ENCODE peak calls at places on chromosomes 1 and 21, in seven cellular contexts. X, C, Q, A, F, P and R are unnamed samples.

GRCh38 chr1:22388666-22389455 is 62.8 kb upstream of the ZBTB40 start:
- DNase-seq in F (no peak), Q (peak), P (no peak), C (no peak), A (no peak), X (no peak), R (no peak)

GRCh38 chr1:41626616-41627375 is 142.3 kb upstream of the EDN2 start:
- DNase-seq in A (no peak), F (peak), Q (no peak), X (peak), C (peak), P (no peak), R (no peak)

GRCh38 chr1:56472860-56473259 is 106.5 kb downstream of the PLPP3 start:
- DNase-seq in Q (no peak), A (no peak), X (no peak), F (no peak), P (peak), C (no peak), R (peak)

GRCh38 chr1:58584082-58584895 is 7.2 kb upstream of the TACSTD2 start:
- DNase-seq in C (no peak), P (no peak), X (no peak), Q (peak), A (no peak), F (no peak), R (no peak)

GRCh38 chr1:235052067-235053008 is 76.3 kb downstream of the TOMM20 start:
- DNase-seq in P (no peak), C (no peak), Q (no peak), X (no peak), A (no peak), F (no peak), R (no peak)

GRCh38 chr1:29271724-29272123 is 35.4 kb downstream of the PTPRU start:
- DNase-seq in F (no peak), X (peak), A (no peak), P (no peak), Q (peak), C (no peak), R (no peak)

GRCh38 chr21:26595971-26596370 is 22.9 kb upstream of the CYYR1 start:
- DNase-seq in C (no peak), P (no peak), A (no peak), F (no peak), X (no peak), Q (no peak), R (no peak)

GRCh38 chr1:210218047-210218446 is 14.5 kb upstream of the SERTAD4 start:
- DNase-seq in X (no peak), C (no peak), A (no peak), P (no peak), F (no peak), Q (no peak), R (no peak)

GRCh38 chr1:944341-945325 is 14.4 kb downstream of the NOC2L start:
- DNase-seq in X (no peak), P (no peak), C (no peak), F (no peak), A (no peak), Q (peak), R (no peak)

GRCh38 chr1:115727706-115728249 is 40.7 kb downstream of the CASQ2 start:
- DNase-seq in F (no peak), P (no peak), Q (peak), A (no peak), C (no peak), X (no peak), R (no peak)

GRCh38 chr1:229855999-229856650 is 210.9 kb upstream of the GALNT2 start:
- DNase-seq in X (no peak), A (peak), F (no peak), Q (no peak), C (no peak), P (peak), R (peak)

GRCh38 chr1:15063783-15064182 is 89.8 kb upstream of the TMEM51 start:
- DNase-seq in Q (no peak), C (no peak), F (no peak), X (no peak), A (no peak), P (no peak), R (no peak)

GRCh38 chr1:83086986-83087512 is 911.9 kb downstream of the TTLL7 start:
- DNase-seq in P (no peak), C (no peak), F (no peak), Q (no peak), A (no peak), X (no peak), R (no peak)

GRCh38 chr1:107896946-107897345 is 68.0 kb downstream of the VAV3 start:
- DNase-seq in P (peak), Q (no peak), X (no peak), A (no peak), F (no peak), C (no peak), R (no peak)

GRCh38 chr1:225697437-225697836 is 44.5 kb upstream of the ENAH start:
- DNase-seq in Q (no peak), A (no peak), X (no peak), F (no peak), C (no peak), P (no peak), R (no peak)

GRCh38 chr1:15083578-15083977 is 70.0 kb upstream of the TMEM51 start:
- DNase-seq in Q (no peak), C (no peak), X (no peak), P (no peak), A (no peak), F (no peak), R (no peak)

GRCh38 chr1:214233856-214234634 is 46.9 kb upstream of the SMYD2 start:
- DNase-seq in C (no peak), Q (no peak), A (peak), X (no peak), P (no peak), F (no peak), R (no peak)

GRCh38 chr1:22471078-22471477 is 19.4 kb downstream of the ZBTB40 start:
- DNase-seq in C (no peak), F (no peak), Q (peak), P (no peak), X (no peak), A (no peak), R (no peak)

GRCh38 chr21:45431781-45432572 is 27.0 kb downstream of the COL18A1 start:
- DNase-seq in C (no peak), F (no peak), P (no peak), X (no peak), Q (no peak), A (no peak), R (no peak)

GRCh38 chr1:33161061-33161681 is 20.7 kb downstream of the TRIM62 start:
- DNase-seq in Q (peak), X (no peak), C (no peak), F (no peak), P (no peak), A (no peak), R (no peak)

GRCh38 chr1:178653091-178653490 is 72.0 kb upstream of the RALGPS2 start:
- DNase-seq in P (no peak), Q (no peak), C (no peak), X (no peak), A (no peak), F (no peak), R (no peak)

GRCh38 chr1:43558346-43558841 is 27.7 kb downstream of the PTPRF start:
- DNase-seq in Q (peak), F (no peak), P (no peak), A (peak), X (no peak), C (no peak), R (no peak)

GRCh38 chr1:28195780-28196179 is 19.3 kb upstream of the PTAFR start:
- DNase-seq in F (no peak), Q (no peak), C (no peak), X (peak), P (no peak), A (no peak), R (no peak)

GRCh38 chr1:119549719-119550141 is 42.7 kb downstream of the HSD3B1 start:
- DNase-seq in A (peak), F (no peak), C (no peak), X (peak), P (peak), Q (peak), R (no peak)

GRCh38 chr1:209597496-209597895 is 14.0 kb downstream of the CAMK1G start:
- DNase-seq in C (no peak), Q (no peak), P (no peak), X (no peak), F (no peak), A (no peak), R (no peak)

GRCh38 chr1:29413661-29414060 is 177.3 kb downstream of the PTPRU start:
- DNase-seq in P (no peak), X (no peak), C (no peak), Q (no peak), A (no peak), F (no peak), R (no peak)